ENCODE peak calls at places on chromosomes 5 and 9, in five cellular contexts. One of them, this sample, is unnamed.
A peak's percentile ranks its signal among the peaks of the same experiment; 100 is the strongest.

GRCh38 chr5:103562084-103562452 is 521 bp downstream of the NUDT12 start:
- DNase-seq in GM18507: no peak
- DNase-seq in NCI-H1092: no peak
- DNase-seq in amniotic stem cell: no peak
- DNase-seq in HEK293T: no peak
- DNase-seq in this sample: no peak

GRCh38 chr9:75593920-75594319 is 296.6 kb upstream of the PCSK5 start:
- DNase-seq in HEK293T: no peak
- DNase-seq in NCI-H1092: no peak
- DNase-seq in amniotic stem cell: no peak
- DNase-seq in GM18507: no peak
- DNase-seq in this sample: no peak

GRCh38 chr9:111969622-111970021 is 73.0 kb downstream of the UGCG start:
- DNase-seq in GM18507: no peak
- DNase-seq in HEK293T: no peak
- DNase-seq in amniotic stem cell: no peak
- DNase-seq in NCI-H1092: no peak
- DNase-seq in this sample: no peak

GRCh38 chr9:127568971-127569818 is 42.9 kb upstream of the STXBP1 start:
- DNase-seq in amniotic stem cell: peak; percentile 70
- DNase-seq in HEK293T: peak; percentile 96
- DNase-seq in GM18507: peak; percentile 91
- DNase-seq in NCI-H1092: peak; percentile 79
- DNase-seq in this sample: peak; percentile 77

GRCh38 chr9:29826421-29826820 is 2253.1 kb upstream of the C9orf72 start:
- DNase-seq in GM18507: no peak
- DNase-seq in NCI-H1092: no peak
- DNase-seq in HEK293T: no peak
- DNase-seq in amniotic stem cell: no peak
- DNase-seq in this sample: no peak

GRCh38 chr9:124574534-124574933 is 67.3 kb upstream of the NR5A1 start:
- DNase-seq in amniotic stem cell: no peak
- DNase-seq in NCI-H1092: no peak
- DNase-seq in HEK293T: no peak
- DNase-seq in GM18507: no peak
- DNase-seq in this sample: no peak

GRCh38 chr9:79266986-79267385 is 304.8 kb upstream of the TLE4 start:
- DNase-seq in amniotic stem cell: no peak
- DNase-seq in HEK293T: no peak
- DNase-seq in NCI-H1092: no peak
- DNase-seq in GM18507: no peak
- DNase-seq in this sample: no peak

GRCh38 chr5:37355161-37355560 is 15.7 kb downstream of the NUP155 start:
- DNase-seq in HEK293T: no peak
- DNase-seq in amniotic stem cell: no peak
- DNase-seq in NCI-H1092: no peak
- DNase-seq in GM18507: no peak
- DNase-seq in this sample: no peak

GRCh38 chr5:54425258-54425657 is 30.2 kb upstream of the HSPB3 start:
- DNase-seq in HEK293T: no peak
- DNase-seq in GM18507: no peak
- DNase-seq in NCI-H1092: no peak
- DNase-seq in amniotic stem cell: no peak
- DNase-seq in this sample: no peak

GRCh38 chr5:143952809-143953208 is 140.8 kb downstream of the HMHB1 start:
- DNase-seq in amniotic stem cell: no peak
- DNase-seq in GM18507: no peak
- DNase-seq in HEK293T: no peak
- DNase-seq in NCI-H1092: no peak
- DNase-seq in this sample: no peak

GRCh38 chr5:75622564-75622963 is 11.3 kb downstream of the ANKDD1B start:
- DNase-seq in GM18507: no peak
- DNase-seq in HEK293T: no peak
- DNase-seq in amniotic stem cell: no peak
- DNase-seq in NCI-H1092: no peak
- DNase-seq in this sample: no peak

GRCh38 chr9:4750021-4750673 is 9.1 kb upstream of the AK3 start:
- DNase-seq in NCI-H1092: no peak
- DNase-seq in GM18507: no peak
- DNase-seq in HEK293T: no peak
- DNase-seq in amniotic stem cell: no peak
- DNase-seq in this sample: peak; percentile 54

GRCh38 chr5:59893436-59894227 is at the start of gene PDE4D:
- DNase-seq in amniotic stem cell: peak; percentile 12
- DNase-seq in NCI-H1092: peak; percentile 5
- DNase-seq in GM18507: no peak
- DNase-seq in HEK293T: peak; percentile 67
- DNase-seq in this sample: peak; percentile 94

GRCh38 chr9:109444771-109445320 is 53.3 kb downstream of the PTPN3 start:
- DNase-seq in GM18507: no peak
- DNase-seq in HEK293T: no peak
- DNase-seq in NCI-H1092: no peak
- DNase-seq in amniotic stem cell: no peak
- DNase-seq in this sample: no peak

GRCh38 chr5:68924490-68925145 is 169.2 kb upstream of the SLC30A5 start:
- DNase-seq in NCI-H1092: no peak
- DNase-seq in HEK293T: no peak
- DNase-seq in amniotic stem cell: peak; percentile 21
- DNase-seq in GM18507: no peak
- DNase-seq in this sample: peak; percentile 3

GRCh38 chr5:55230086-55230629 is 3.0 kb upstream of the MCIDAS start:
- DNase-seq in GM18507: no peak
- DNase-seq in NCI-H1092: no peak
- DNase-seq in HEK293T: no peak
- DNase-seq in amniotic stem cell: no peak
- DNase-seq in this sample: no peak

GRCh38 chr5:77806213-77806843 is 30.2 kb upstream of the TBCA start:
- DNase-seq in amniotic stem cell: no peak
- DNase-seq in HEK293T: no peak
- DNase-seq in GM18507: no peak
- DNase-seq in NCI-H1092: no peak
- DNase-seq in this sample: no peak

GRCh38 chr5:149410721-149411432 is 31.8 kb upstream of the IL17B start:
- DNase-seq in HEK293T: no peak
- DNase-seq in amniotic stem cell: no peak
- DNase-seq in NCI-H1092: no peak
- DNase-seq in GM18507: no peak
- DNase-seq in this sample: no peak

GRCh38 chr5:180467028-180467427 is 27.2 kb upstream of the CNOT6 start:
- DNase-seq in amniotic stem cell: no peak
- DNase-seq in HEK293T: no peak
- DNase-seq in NCI-H1092: no peak
- DNase-seq in GM18507: no peak
- DNase-seq in this sample: peak; percentile 49

GRCh38 chr5:166509085-166509484 is 1782.4 kb upstream of the WWC1 start:
- DNase-seq in HEK293T: peak; percentile 16
- DNase-seq in amniotic stem cell: no peak
- DNase-seq in GM18507: no peak
- DNase-seq in NCI-H1092: no peak
- DNase-seq in this sample: peak; percentile 11

GRCh38 chr9:18208166-18209059 is 265.5 kb upstream of the ADAMTSL1 start:
- DNase-seq in HEK293T: peak; percentile 55
- DNase-seq in NCI-H1092: peak; percentile 13
- DNase-seq in amniotic stem cell: no peak
- DNase-seq in GM18507: no peak
- DNase-seq in this sample: peak; percentile 58

GRCh38 chr5:177288191-177288590 is 15.3 kb downstream of the RAB24 start:
- DNase-seq in amniotic stem cell: no peak
- DNase-seq in HEK293T: no peak
- DNase-seq in NCI-H1092: no peak
- DNase-seq in GM18507: no peak
- DNase-seq in this sample: no peak

GRCh38 chr5:82758881-82759280 is 318.3 kb downstream of the TMEM167A start:
- DNase-seq in GM18507: no peak
- DNase-seq in HEK293T: no peak
- DNase-seq in amniotic stem cell: no peak
- DNase-seq in NCI-H1092: no peak
- DNase-seq in this sample: no peak

GRCh38 chr5:85545129-85545528 is 1072.6 kb upstream of the COX7C start:
- DNase-seq in HEK293T: no peak
- DNase-seq in NCI-H1092: no peak
- DNase-seq in GM18507: no peak
- DNase-seq in amniotic stem cell: no peak
- DNase-seq in this sample: no peak

GRCh38 chr9:124771867-124772621 is 933 bp upstream of the NR6A1 start:
- DNase-seq in GM18507: no peak
- DNase-seq in NCI-H1092: peak; percentile 65
- DNase-seq in HEK293T: peak; percentile 73
- DNase-seq in amniotic stem cell: no peak
- DNase-seq in this sample: peak; percentile 85

GRCh38 chr9:73583590-73583989 is 431.9 kb downstream of the ANXA1 start:
- DNase-seq in HEK293T: no peak
- DNase-seq in GM18507: no peak
- DNase-seq in NCI-H1092: no peak
- DNase-seq in amniotic stem cell: no peak
- DNase-seq in this sample: no peak

GRCh38 chr9:27150758-27151431 is 41.9 kb downstream of the TEK start:
- DNase-seq in GM18507: no peak
- DNase-seq in NCI-H1092: no peak
- DNase-seq in HEK293T: no peak
- DNase-seq in amniotic stem cell: no peak
- DNase-seq in this sample: no peak

GRCh38 chr5:176694631-176695030 is 47.3 kb downstream of the TSPAN17 start:
- DNase-seq in HEK293T: no peak
- DNase-seq in amniotic stem cell: no peak
- DNase-seq in GM18507: no peak
- DNase-seq in NCI-H1092: no peak
- DNase-seq in this sample: no peak

GRCh38 chr9:86854898-86855523 is 92.3 kb downstream of the GAS1 start:
- DNase-seq in amniotic stem cell: peak; percentile 44
- DNase-seq in NCI-H1092: peak; percentile 62
- DNase-seq in GM18507: no peak
- DNase-seq in HEK293T: peak; percentile 78
- DNase-seq in this sample: no peak

GRCh38 chr5:75566710-75567309 is 44.4 kb upstream of the ANKDD1B start:
- DNase-seq in amniotic stem cell: peak; percentile 87
- DNase-seq in GM18507: peak; percentile 44
- DNase-seq in HEK293T: peak; percentile 26
- DNase-seq in NCI-H1092: no peak
- DNase-seq in this sample: peak; percentile 5

GRCh38 chr9:114417511-114417910 is 29.7 kb upstream of the AKNA start:
- DNase-seq in NCI-H1092: no peak
- DNase-seq in HEK293T: no peak
- DNase-seq in amniotic stem cell: peak; percentile 48
- DNase-seq in GM18507: no peak
- DNase-seq in this sample: no peak

GRCh38 chr5:135053989-135054388 is 20.0 kb upstream of the PITX1 start:
- DNase-seq in NCI-H1092: peak; percentile 9
- DNase-seq in GM18507: no peak
- DNase-seq in HEK293T: no peak
- DNase-seq in amniotic stem cell: no peak
- DNase-seq in this sample: no peak

GRCh38 chr5:150064681-150065220 is 21.6 kb downstream of the CSF1R start:
- DNase-seq in NCI-H1092: no peak
- DNase-seq in HEK293T: no peak
- DNase-seq in amniotic stem cell: no peak
- DNase-seq in GM18507: no peak
- DNase-seq in this sample: no peak

GRCh38 chr9:121835581-121836381 is 184.3 kb downstream of the DAB2IP start:
- DNase-seq in amniotic stem cell: no peak
- DNase-seq in GM18507: no peak
- DNase-seq in HEK293T: no peak
- DNase-seq in NCI-H1092: no peak
- DNase-seq in this sample: no peak

GRCh38 chr9:35948901-35949318 is 9.0 kb downstream of the OR2S2 start:
- DNase-seq in GM18507: no peak
- DNase-seq in amniotic stem cell: no peak
- DNase-seq in HEK293T: no peak
- DNase-seq in NCI-H1092: no peak
- DNase-seq in this sample: peak; percentile 82

GRCh38 chr9:128034821-128035764 is 32.0 kb downstream of the NAIF1 start:
- DNase-seq in GM18507: peak; percentile 54
- DNase-seq in amniotic stem cell: peak; percentile 54
- DNase-seq in HEK293T: peak; percentile 83
- DNase-seq in NCI-H1092: peak; percentile 67
- DNase-seq in this sample: peak; percentile 96

GRCh38 chr9:93261735-93262523 is 78.0 kb downstream of the WNK2 start:
- DNase-seq in HEK293T: no peak
- DNase-seq in amniotic stem cell: no peak
- DNase-seq in NCI-H1092: no peak
- DNase-seq in GM18507: no peak
- DNase-seq in this sample: no peak